ENCODE peak calls at places on chromosomes 16 and 17, in nine cellular contexts. B is fibroblast of mammary gland; R is right cardiac atrium; S is heart left ventricle; Q is tibial nerve; F is lower lobe of right lung; P is PC-9; D is naive thymus-derived CD4-positive, alpha-beta T cell; Z is fibroblast of lung. O is an unnamed sample.

GRCh38 chr16:28596115-28596630 is 677 bp downstream of the SULT1A2 start:
- DNase-seq in Q (no peak), B (no peak), D (no peak), R (peak), F (no peak), S (no peak), P (no peak), Z (no peak), O (no peak)

GRCh38 chr16:9077001-9077809 is 14.2 kb upstream of the HAPSTR1 start:
- DNase-seq in D (no peak), P (peak), R (no peak), F (no peak), Q (no peak), S (no peak), B (peak), Z (no peak), O (no peak)

GRCh38 chr16:31198207-31198882 is 4.2 kb downstream of the PYCARD start:
- DNase-seq in R (no peak), Z (no peak), P (no peak), Q (no peak), S (no peak), B (no peak), F (no peak), D (no peak), O (no peak)

GRCh38 chr16:998211-998610 is 16.6 kb downstream of the SOX8 start:
- DNase-seq in F (no peak), S (no peak), Z (no peak), P (no peak), B (no peak), R (no peak), D (no peak), Q (no peak), O (no peak)

GRCh38 chr16:2712063-2712441 is 8.0 kb downstream of the PRSS27 start:
- DNase-seq in B (no peak), D (no peak), P (no peak), R (peak), Q (no peak), S (no peak), F (no peak), Z (no peak), O (no peak)

GRCh38 chr17:68184816-68185436 is 62.9 kb upstream of the AMZ2 start:
- DNase-seq in Z (no peak), R (no peak), F (no peak), P (no peak), B (no peak), D (peak), S (no peak), Q (no peak), O (no peak)

GRCh38 chr17:10083864-10084263 is 114.5 kb downstream of the GAS7 start:
- DNase-seq in Z (no peak), P (no peak), D (no peak), S (no peak), B (no peak), Q (no peak), F (no peak), R (peak), O (no peak)

GRCh38 chr17:72560303-72561247 is 439.8 kb downstream of the SOX9 start:
- DNase-seq in B (peak), R (no peak), Z (peak), P (peak), D (peak), F (peak), S (no peak), Q (no peak), O (no peak)

GRCh38 chr16:89993971-89994370 is 25.3 kb downstream of the DBNDD1 start:
- DNase-seq in B (no peak), D (no peak), F (no peak), Q (no peak), Z (no peak), P (no peak), R (no peak), S (no peak), O (no peak)

GRCh38 chr17:43372273-43372911 is 26.4 kb upstream of the ARL4D start:
- DNase-seq in F (no peak), Q (no peak), B (no peak), R (no peak), Z (no peak), D (no peak), S (no peak), P (no peak), O (no peak)

GRCh38 chr16:12057276-12057675 is 80.7 kb downstream of the SNX29 start:
- DNase-seq in Z (peak), Q (no peak), F (peak), B (peak), S (no peak), R (no peak), D (no peak), P (no peak), O (no peak)

DNA sequence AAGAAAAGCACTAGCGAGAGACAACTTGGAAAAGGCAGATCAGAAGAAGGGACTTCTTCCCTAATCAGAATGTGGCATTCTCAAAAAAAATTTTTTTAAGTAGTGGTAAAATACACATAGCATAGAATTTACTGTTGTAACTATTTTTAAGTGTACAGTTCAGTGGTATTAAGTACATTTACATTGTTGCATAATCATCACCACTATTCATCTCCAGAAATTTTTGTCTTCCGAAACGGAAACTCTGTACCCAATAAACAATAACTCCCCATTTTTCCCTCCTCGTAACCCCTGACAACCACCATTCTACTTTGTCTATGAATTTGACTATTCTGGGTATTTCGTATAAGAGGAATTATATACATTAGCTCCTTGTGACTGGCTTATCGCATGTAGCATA is 18.9 kb downstream of the METTL9 start:
- DNase-seq in S (no peak), Z (no peak), P (no peak), R (no peak), Q (no peak), B (no peak), F (no peak), D (no peak), O (no peak)
- H3K4me3 ChIP-seq in S (no peak), Z (no peak), P (no peak), R (no peak), Q (no peak), B (no peak), F (no peak), D (no peak), O (no peak)

GRCh38 chr16:84818989-84819643 is 669 bp upstream of the CRISPLD2 start:
- DNase-seq in R (no peak), S (no peak), F (no peak), B (no peak), Q (no peak), Z (no peak), P (peak), D (no peak), O (no peak)
- H3K4me3 ChIP-seq in R (peak), S (peak), F (peak), B (peak), Q (no peak), Z (peak), P (peak), D (peak), O (peak)

DNA sequence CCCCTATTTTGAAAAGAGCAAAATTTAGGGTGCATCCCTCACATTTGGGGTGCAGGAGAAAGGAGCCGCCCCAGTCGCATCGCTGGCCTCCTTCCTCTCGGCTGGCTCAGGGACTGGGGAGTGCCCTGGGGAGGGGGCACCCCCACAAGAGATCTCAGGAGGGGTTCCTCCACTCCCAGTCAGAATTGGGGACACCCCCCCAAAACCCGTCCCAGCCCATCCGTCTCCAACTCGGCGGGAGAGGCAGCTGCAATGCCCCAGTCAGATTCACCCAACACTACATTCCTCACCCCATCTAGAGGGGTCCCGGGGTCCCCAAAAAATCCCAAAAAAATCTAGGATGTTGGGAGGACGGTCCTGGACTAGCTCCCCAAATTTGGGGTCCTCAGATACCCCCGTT is 3.4 kb upstream of the BCL6B start:
- DNase-seq in S (no peak), Z (no peak), D (no peak), F (no peak), R (peak), P (no peak), B (no peak), Q (no peak), O (no peak)
- H3K4me3 ChIP-seq in S (peak), Z (no peak), D (no peak), F (peak), R (peak), P (peak), B (peak), Q (peak), O (peak)

GRCh38 chr17:975321-975982 is 4.1 kb downstream of the NXN start:
- DNase-seq in Q (no peak), Z (no peak), R (no peak), B (peak), D (no peak), F (peak), S (peak), P (no peak), O (no peak)
- H3K4me3 ChIP-seq in Q (no peak), Z (no peak), R (no peak), B (no peak), D (no peak), F (no peak), S (no peak), P (no peak), O (no peak)

GRCh38 chr17:38421224-38421841 is 6.9 kb upstream of the ARHGAP23 start:
- DNase-seq in P (no peak), Q (no peak), S (no peak), B (peak), Z (peak), F (no peak), R (peak), D (no peak), O (no peak)
- H3K4me3 ChIP-seq in P (no peak), Q (no peak), S (no peak), B (no peak), Z (no peak), F (no peak), R (no peak), D (no peak), O (no peak)

O was measured in retinal pigment epithelial cell.